ENCODE peak calls at places on chromosomes 7 and 10, in eight cellular contexts. One of them, this sample, is unnamed.

GRCh38 chr7:90760892-90761291 is 164.8 kb downstream of the CDK14 start:
- DNase-seq in IMR-90: no peak
- DNase-seq in A549: no peak
- DNase-seq in esophagus squamous epithelium: no peak
- DNase-seq in H54: no peak
- DNase-seq in lower leg skin: no peak
- DNase-seq in GM12891: no peak
- DNase-seq in adrenal gland: no peak
- DNase-seq in this sample: no peak

GRCh38 chr7:38147005-38147404 is 31.0 kb upstream of the STARD3NL start:
- DNase-seq in esophagus squamous epithelium: no peak
- DNase-seq in adrenal gland: no peak
- DNase-seq in IMR-90: no peak
- DNase-seq in lower leg skin: no peak
- DNase-seq in A549: no peak
- DNase-seq in H54: no peak
- DNase-seq in GM12891: no peak
- DNase-seq in this sample: no peak

GRCh38 chr10:71255817-71256660 is 43.7 kb downstream of the UNC5B start:
- DNase-seq in IMR-90: peak; percentile 91
- DNase-seq in esophagus squamous epithelium: no peak
- DNase-seq in H54: peak; percentile 81
- DNase-seq in lower leg skin: peak; percentile 21
- DNase-seq in adrenal gland: no peak
- DNase-seq in GM12891: no peak
- DNase-seq in A549: no peak
- DNase-seq in this sample: no peak

GRCh38 chr10:110501142-110501937 is 3.6 kb downstream of the DUSP5 start:
- DNase-seq in H54: peak; percentile 77
- DNase-seq in GM12891: no peak
- DNase-seq in IMR-90: peak; percentile 95
- DNase-seq in esophagus squamous epithelium: peak; percentile 25
- DNase-seq in adrenal gland: peak; percentile 95
- DNase-seq in lower leg skin: peak; percentile 88
- DNase-seq in A549: peak; percentile 90
- DNase-seq in this sample: peak; percentile 76

GRCh38 chr10:84244651-84245270 is at the start of gene RGR:
- DNase-seq in esophagus squamous epithelium: no peak
- DNase-seq in H54: no peak
- DNase-seq in A549: no peak
- DNase-seq in IMR-90: no peak
- DNase-seq in adrenal gland: no peak
- DNase-seq in lower leg skin: peak; percentile 32
- DNase-seq in GM12891: no peak
- DNase-seq in this sample: no peak

GRCh38 chr10:58700576-58700975 is 187.9 kb downstream of the BICC1 start:
- DNase-seq in lower leg skin: no peak
- DNase-seq in H54: no peak
- DNase-seq in adrenal gland: no peak
- DNase-seq in esophagus squamous epithelium: no peak
- DNase-seq in GM12891: no peak
- DNase-seq in IMR-90: no peak
- DNase-seq in A549: no peak
- DNase-seq in this sample: no peak

GRCh38 chr10:70492786-70493659 is 14.5 kb downstream of the PALD1 start:
- DNase-seq in esophagus squamous epithelium: no peak
- DNase-seq in A549: no peak
- DNase-seq in IMR-90: peak; percentile 30
- DNase-seq in GM12891: no peak
- DNase-seq in lower leg skin: no peak
- DNase-seq in H54: no peak
- DNase-seq in adrenal gland: peak; percentile 60
- DNase-seq in this sample: no peak

GRCh38 chr7:157548691-157549265 is 212.0 kb downstream of the DNAJB6 start:
- DNase-seq in GM12891: no peak
- DNase-seq in adrenal gland: no peak
- DNase-seq in lower leg skin: no peak
- DNase-seq in esophagus squamous epithelium: no peak
- DNase-seq in H54: no peak
- DNase-seq in A549: no peak
- DNase-seq in IMR-90: no peak
- DNase-seq in this sample: no peak

GRCh38 chr10:97882142-97883091 is 32.8 kb downstream of the GOLGA7B start:
- DNase-seq in H54: peak; percentile 98
- DNase-seq in lower leg skin: no peak
- DNase-seq in adrenal gland: peak; percentile 78
- DNase-seq in esophagus squamous epithelium: no peak
- DNase-seq in GM12891: no peak
- DNase-seq in IMR-90: peak; percentile 51
- DNase-seq in A549: peak; percentile 93
- DNase-seq in this sample: no peak

GRCh38 chr10:33095867-33096479 is 137.9 kb upstream of the ITGB1 start:
- DNase-seq in IMR-90: no peak
- DNase-seq in GM12891: no peak
- DNase-seq in H54: no peak
- DNase-seq in lower leg skin: no peak
- DNase-seq in adrenal gland: no peak
- DNase-seq in esophagus squamous epithelium: no peak
- DNase-seq in A549: no peak
- DNase-seq in this sample: no peak

GRCh38 chr10:60286436-60287023 is 103.1 kb downstream of the ANK3 start:
- DNase-seq in IMR-90: no peak
- DNase-seq in A549: no peak
- DNase-seq in lower leg skin: no peak
- DNase-seq in H54: no peak
- DNase-seq in adrenal gland: no peak
- DNase-seq in GM12891: no peak
- DNase-seq in esophagus squamous epithelium: no peak
- DNase-seq in this sample: no peak

GRCh38 chr7:98520356-98520932 is 96.6 kb upstream of the NPTX2 start:
- DNase-seq in esophagus squamous epithelium: no peak
- DNase-seq in GM12891: no peak
- DNase-seq in A549: peak; percentile 41
- DNase-seq in IMR-90: no peak
- DNase-seq in adrenal gland: no peak
- DNase-seq in H54: peak; percentile 19
- DNase-seq in lower leg skin: no peak
- DNase-seq in this sample: no peak

GRCh38 chr7:107079212-107079940 is 34.9 kb downstream of the PRKAR2B start:
- DNase-seq in adrenal gland: peak; percentile 76
- DNase-seq in GM12891: no peak
- DNase-seq in A549: no peak
- DNase-seq in H54: no peak
- DNase-seq in esophagus squamous epithelium: no peak
- DNase-seq in IMR-90: no peak
- DNase-seq in lower leg skin: no peak
- DNase-seq in this sample: peak; percentile 85

GRCh38 chr7:39595102-39595620 is 28.2 kb upstream of the RALA start:
- DNase-seq in esophagus squamous epithelium: no peak
- DNase-seq in GM12891: no peak
- DNase-seq in H54: no peak
- DNase-seq in adrenal gland: peak; percentile 54
- DNase-seq in A549: no peak
- DNase-seq in lower leg skin: no peak
- DNase-seq in IMR-90: peak; percentile 50
- DNase-seq in this sample: no peak

GRCh38 chr10:44975487-44976331 is 2.9 kb downstream of the DEPP1 start:
- DNase-seq in GM12891: no peak
- DNase-seq in A549: no peak
- DNase-seq in lower leg skin: no peak
- DNase-seq in adrenal gland: peak; percentile 33
- DNase-seq in IMR-90: peak; percentile 76
- DNase-seq in esophagus squamous epithelium: no peak
- DNase-seq in H54: peak; percentile 52
- DNase-seq in this sample: no peak

GRCh38 chr7:4613855-4614548 is 68.1 kb upstream of the FOXK1 start:
- DNase-seq in adrenal gland: peak; percentile 14
- DNase-seq in esophagus squamous epithelium: no peak
- DNase-seq in A549: no peak
- DNase-seq in IMR-90: peak; percentile 75
- DNase-seq in lower leg skin: peak; percentile 39
- DNase-seq in GM12891: no peak
- DNase-seq in H54: peak; percentile 57
- DNase-seq in this sample: no peak

GRCh38 chr7:40915061-40915460 is 780.3 kb downstream of the SUGCT start:
- DNase-seq in H54: no peak
- DNase-seq in A549: no peak
- DNase-seq in lower leg skin: no peak
- DNase-seq in IMR-90: peak; percentile 65
- DNase-seq in GM12891: no peak
- DNase-seq in adrenal gland: no peak
- DNase-seq in esophagus squamous epithelium: no peak
- DNase-seq in this sample: no peak

GRCh38 chr7:1457949-1458675 is 1.2 kb downstream of the MICALL2 start:
- DNase-seq in adrenal gland: peak; percentile 41
- DNase-seq in IMR-90: no peak
- DNase-seq in GM12891: no peak
- DNase-seq in lower leg skin: no peak
- DNase-seq in H54: no peak
- DNase-seq in esophagus squamous epithelium: no peak
- DNase-seq in A549: no peak
- DNase-seq in this sample: peak; percentile 48

GRCh38 chr10:124589491-124590006 is 127.9 kb downstream of the LHPP start:
- DNase-seq in IMR-90: no peak
- DNase-seq in GM12891: no peak
- DNase-seq in esophagus squamous epithelium: no peak
- DNase-seq in lower leg skin: no peak
- DNase-seq in A549: no peak
- DNase-seq in adrenal gland: peak; percentile 42
- DNase-seq in H54: no peak
- DNase-seq in this sample: no peak

GRCh38 chr10:14749051-14749809 is 25.5 kb downstream of the FAM107B start:
- DNase-seq in adrenal gland: peak; percentile 45
- DNase-seq in lower leg skin: no peak
- DNase-seq in A549: no peak
- DNase-seq in H54: no peak
- DNase-seq in esophagus squamous epithelium: no peak
- DNase-seq in GM12891: no peak
- DNase-seq in IMR-90: no peak
- DNase-seq in this sample: no peak

DNA sequence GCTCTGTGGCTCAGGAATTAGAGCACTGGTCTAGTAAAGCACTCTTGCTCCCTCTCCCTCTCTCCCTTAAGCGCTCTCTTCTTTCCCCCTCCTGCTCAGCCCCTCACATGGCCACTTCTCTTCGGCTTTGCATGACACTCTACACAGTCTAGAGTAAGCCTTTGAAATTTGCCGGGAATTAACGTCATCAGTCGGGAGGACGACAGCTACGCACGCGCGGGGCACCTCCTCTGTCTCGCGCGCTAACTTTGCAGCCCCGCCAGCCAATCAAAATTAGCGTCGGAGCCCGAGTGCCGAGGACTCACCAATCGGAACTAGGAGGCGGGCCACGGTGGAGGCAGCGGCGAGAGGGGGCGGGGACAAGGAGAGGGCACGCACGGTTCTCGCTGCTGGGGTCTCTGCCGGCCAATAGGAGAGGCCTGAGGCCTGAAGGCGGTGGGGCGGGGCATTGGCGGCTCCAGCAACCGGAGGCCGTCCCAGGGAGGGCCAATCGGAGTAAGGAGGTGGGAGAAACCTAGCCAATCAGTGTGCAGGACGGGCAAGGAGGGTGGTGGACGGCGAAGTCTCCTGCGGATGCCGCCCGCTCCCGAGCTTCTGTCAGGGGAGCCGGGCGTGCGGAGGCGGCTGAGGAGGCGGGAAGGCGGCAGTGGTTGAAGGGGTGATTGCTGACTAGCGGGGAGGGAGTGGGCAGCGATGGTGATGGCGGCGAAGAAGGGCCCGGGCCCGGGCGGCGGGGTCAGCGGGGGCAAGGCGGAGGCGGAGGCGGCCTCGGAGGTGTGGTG is at the start of gene AGFG2:
- DNase-seq in H54: peak; percentile 96
- DNase-seq in adrenal gland: peak; percentile 100
- DNase-seq in GM12891: peak; percentile 97
- DNase-seq in esophagus squamous epithelium: peak; percentile 99
- DNase-seq in A549: peak; percentile 99
- DNase-seq in lower leg skin: peak; percentile 100
- DNase-seq in IMR-90: peak; percentile 99
- DNase-seq in this sample: peak; percentile 100
- TF ChIP-seq POLR2A in H54: peak; percentile 88
- TF ChIP-seq POLR2A in adrenal gland: peak; percentile 81
- TF ChIP-seq POLR2A in GM12891: no peak
- TF ChIP-seq POLR2A in esophagus squamous epithelium: no peak
- TF ChIP-seq POLR2A in A549: peak; percentile 62
- TF ChIP-seq POLR2A in lower leg skin: no peak
- TF ChIP-seq POLR2A in IMR-90: peak; percentile 22
- TF ChIP-seq POLR2A in this sample: peak; percentile 87

GRCh38 chr7:94064541-94065191 is 60.5 kb upstream of the BET1 start:
- DNase-seq in A549: no peak
- DNase-seq in adrenal gland: peak; percentile 8
- DNase-seq in H54: no peak
- DNase-seq in IMR-90: peak; percentile 54
- DNase-seq in lower leg skin: no peak
- DNase-seq in esophagus squamous epithelium: no peak
- DNase-seq in GM12891: no peak
- DNase-seq in this sample: peak; percentile 10
- TF ChIP-seq POLR2A in A549: no peak
- TF ChIP-seq POLR2A in adrenal gland: no peak
- TF ChIP-seq POLR2A in H54: no peak
- TF ChIP-seq POLR2A in IMR-90: no peak
- TF ChIP-seq POLR2A in lower leg skin: no peak
- TF ChIP-seq POLR2A in esophagus squamous epithelium: no peak
- TF ChIP-seq POLR2A in GM12891: no peak
- TF ChIP-seq POLR2A in this sample: no peak

DNA sequence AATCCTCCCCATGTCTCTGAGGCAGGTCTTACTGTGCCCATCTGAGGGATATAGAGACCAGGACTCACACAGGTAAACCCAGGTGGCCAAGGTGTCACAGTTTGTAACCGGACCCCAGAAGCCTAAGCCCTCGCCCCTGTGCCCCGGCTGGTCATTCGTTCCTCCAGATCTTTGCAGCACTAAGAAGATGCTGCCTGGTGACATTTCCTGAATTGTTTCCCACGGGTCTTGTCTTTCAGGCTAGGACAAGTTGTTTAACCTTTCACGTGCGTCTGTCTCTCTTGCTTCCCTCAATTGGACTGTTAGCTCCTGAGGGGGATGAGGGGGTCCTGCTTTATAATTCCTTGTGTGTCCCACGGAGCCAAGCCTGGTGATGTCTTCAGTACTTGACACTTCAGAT is 158.0 kb downstream of the KCNMA1 start:
- DNase-seq in esophagus squamous epithelium: no peak
- DNase-seq in GM12891: no peak
- DNase-seq in lower leg skin: no peak
- DNase-seq in IMR-90: no peak
- DNase-seq in H54: no peak
- DNase-seq in A549: no peak
- DNase-seq in adrenal gland: no peak
- DNase-seq in this sample: no peak
- TF ChIP-seq POLR2A in esophagus squamous epithelium: no peak
- TF ChIP-seq POLR2A in GM12891: no peak
- TF ChIP-seq POLR2A in lower leg skin: no peak
- TF ChIP-seq POLR2A in IMR-90: no peak
- TF ChIP-seq POLR2A in H54: no peak
- TF ChIP-seq POLR2A in A549: no peak
- TF ChIP-seq POLR2A in adrenal gland: no peak
- TF ChIP-seq POLR2A in this sample: no peak

DNA sequence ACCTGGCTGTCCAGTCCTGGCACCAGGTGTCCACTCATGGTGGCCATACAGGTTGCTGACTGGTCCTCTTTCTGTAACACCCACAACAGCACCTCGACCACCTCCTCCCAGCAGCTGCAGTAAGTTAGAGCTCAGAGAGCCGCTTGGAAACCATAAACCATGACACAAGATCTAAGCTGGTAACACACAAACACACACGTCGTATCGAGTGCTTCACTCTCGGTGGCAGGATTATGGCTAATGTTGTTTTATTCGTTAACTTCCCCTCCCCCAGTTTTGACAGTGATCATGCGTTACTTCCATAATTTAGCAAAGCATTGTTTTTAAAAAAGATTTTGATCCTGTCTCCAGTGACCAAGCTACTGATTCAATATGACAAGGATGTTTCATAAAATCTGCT is 59.7 kb downstream of the CAMK2B start:
- DNase-seq in lower leg skin: no peak
- DNase-seq in esophagus squamous epithelium: no peak
- DNase-seq in adrenal gland: no peak
- DNase-seq in H54: no peak
- DNase-seq in GM12891: no peak
- DNase-seq in IMR-90: no peak
- DNase-seq in A549: no peak
- DNase-seq in this sample: no peak
- TF ChIP-seq POLR2A in lower leg skin: no peak
- TF ChIP-seq POLR2A in esophagus squamous epithelium: no peak
- TF ChIP-seq POLR2A in adrenal gland: no peak
- TF ChIP-seq POLR2A in H54: no peak
- TF ChIP-seq POLR2A in GM12891: no peak
- TF ChIP-seq POLR2A in IMR-90: no peak
- TF ChIP-seq POLR2A in A549: no peak
- TF ChIP-seq POLR2A in this sample: no peak

This sample was measured in erythroblast.